ENCODE peak calls at places on chromosomes 7 and 10, in five cellular contexts. Z is tibial artery, K is sigmoid colon, Y is mesendoderm, S is fibroblast of the aortic adventitia. U is an unnamed sample.
A peak's percentile ranks its signal among the peaks of the same experiment; 100 is the strongest.

GRCh38 chr10:103806376-103807320 is 48.7 kb downstream of the SH3PXD2A start:
- DNase-seq in Z (no peak), S (no peak), K (no peak), Y (no peak), U (peak; percentile 73)

GRCh38 chr7:127251048-127251451 is 1.7 kb downstream of the GRM8 start:
- DNase-seq in Y (no peak), S (no peak), Z (no peak), K (no peak), U (no peak)

GRCh38 chr10:124722812-124723783 is 21.1 kb downstream of the FAM53B start:
- DNase-seq in Y (peak; percentile 68), Z (peak; percentile 49), K (peak; percentile 64), S (no peak), U (peak; percentile 84)

GRCh38 chr7:35869810-35870209 is 69.0 kb downstream of the SEPTIN7 start:
- DNase-seq in S (peak; percentile 36), Z (no peak), Y (no peak), K (no peak), U (no peak)

GRCh38 chr10:3720228-3721019 is 64.6 kb downstream of the KLF6 start:
- DNase-seq in S (peak; percentile 87), K (peak; percentile 75), Z (peak; percentile 72), Y (no peak), U (peak; percentile 65)

GRCh38 chr7:46257766-46258448 is 336.8 kb upstream of the IGFBP3 start:
- DNase-seq in S (peak; percentile 91), Y (no peak), Z (no peak), K (no peak), U (no peak)

GRCh38 chr10:18886102-18886501 is 162.5 kb upstream of the MALRD1 start:
- DNase-seq in K (no peak), Z (no peak), Y (no peak), S (peak; percentile 44), U (no peak)

GRCh38 chr10:77965294-77965693 is 38.7 kb upstream of the DLG5 start:
- DNase-seq in K (no peak), Y (no peak), Z (no peak), S (peak; percentile 90), U (no peak)

GRCh38 chr7:85065888-85066485 is 120.9 kb downstream of the SEMA3D start:
- DNase-seq in Z (no peak), K (no peak), Y (no peak), S (peak; percentile 51), U (no peak)

GRCh38 chr7:151275813-151276577 is 27.5 kb upstream of the SMARCD3 start:
- DNase-seq in K (no peak), S (no peak), Y (peak; percentile 71), Z (no peak), U (no peak)

GRCh38 chr7:114715907-114716306 is 206.0 kb upstream of the MDFIC start:
- DNase-seq in S (peak; percentile 30), Z (no peak), K (no peak), Y (no peak), U (no peak)

GRCh38 chr7:130303551-130303950 is 10.6 kb downstream of the CPA4 start:
- DNase-seq in Z (no peak), S (no peak), K (no peak), Y (no peak), U (no peak)

GRCh38 chr7:55325371-55325792 is 39.8 kb upstream of the LANCL2 start:
- DNase-seq in Z (peak; percentile 51), Y (no peak), K (no peak), S (peak; percentile 97), U (peak; percentile 56)

GRCh38 chr7:105760549-105761447 is 115.6 kb downstream of the ATXN7L1 start:
- DNase-seq in Y (no peak), K (no peak), Z (no peak), S (peak; percentile 56), U (no peak)

GRCh38 chr7:72019436-72019835 is 392.7 kb downstream of the CALN1 start:
- DNase-seq in Y (no peak), K (no peak), S (no peak), Z (no peak), U (no peak)

GRCh38 chr7:133061357-133061756 is 20.5 kb downstream of the CHCHD3 start:
- DNase-seq in Y (no peak), Z (no peak), K (no peak), S (peak; percentile 29), U (no peak)

GRCh38 chr7:158831738-158832091 is 2.4 kb upstream of the ESYT2 start:
- DNase-seq in Y (no peak), K (no peak), S (no peak), Z (no peak), U (no peak)

GRCh38 chr7:124762611-124763143 is 2.9 kb downstream of the GPR37 start:
- DNase-seq in K (no peak), Z (no peak), Y (peak; percentile 31), S (no peak), U (peak; percentile 9)
- H3K4me3 ChIP-seq in K (no peak overlapping the region), Z (no peak overlapping the region), Y (peak overlapping the region; percentile 31), S (no peak overlapping the region), U (no peak overlapping the region)

GRCh38 chr10:75396861-75397570 is 4.5 kb downstream of the ZNF503 start:
- DNase-seq in Z (no peak), S (peak; percentile 22), Y (peak; percentile 26), K (no peak), U (peak; percentile 71)

GRCh38 chr10:75398630-75399460 is 2.7 kb downstream of the ZNF503 start:
- DNase-seq in S (peak; percentile 48), Y (peak; percentile 54), K (peak; percentile 81), Z (no peak), U (peak; percentile 74)

GRCh38 chr10:75398238-75398629 is 3.3 kb downstream of the ZNF503 start:
- DNase-seq in K (no peak), S (peak; percentile 52), Z (no peak), Y (no peak), U (no peak)

GRCh38 chr10:75395955-75396860 is 5.4 kb downstream of the ZNF503 start:
- DNase-seq in Z (no peak), S (peak; percentile 45), K (no peak), Y (peak; percentile 33), U (peak; percentile 74)

GRCh38 chr10:75397571-75397921 is 4.0 kb downstream of the ZNF503 start:
- DNase-seq in K (no peak), S (peak; percentile 49), Z (no peak), Y (peak; percentile 26), U (peak; percentile 57)
- H3K4me3 ChIP-seq in K (peak overlapping the region; percentile 21), S (peak overlapping the region; percentile 99), Z (peak overlapping the region; percentile 36), Y (no peak overlapping the region), U (peak overlapping the region; percentile 56)

DNA sequence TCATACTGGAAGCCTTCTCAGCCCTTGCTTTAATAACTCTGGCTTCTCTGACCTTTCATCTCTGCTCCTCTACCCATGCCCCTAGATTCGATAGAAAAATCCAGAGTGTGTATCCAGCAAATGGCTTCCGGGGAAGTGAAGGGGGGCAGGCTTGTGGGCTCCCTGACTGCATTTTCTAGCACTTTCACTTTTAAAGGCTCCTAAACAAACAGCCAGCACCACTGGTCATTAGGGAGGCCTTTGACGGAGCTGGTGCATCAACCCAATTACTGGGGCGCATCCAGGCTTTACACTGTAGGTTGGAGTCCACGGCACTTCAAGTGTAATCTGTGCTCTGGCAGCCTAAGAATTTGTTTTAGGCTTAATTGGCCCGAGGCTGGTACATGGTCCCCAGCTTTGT is 291.9 kb downstream of the GFRA1 start:
- DNase-seq in Z (no peak), S (peak; percentile 16), K (peak; percentile 43), Y (no peak), U (no peak)
- H3K4me3 ChIP-seq in Z (peak overlapping the region; percentile 13), S (peak overlapping the region; percentile 6), K (no peak overlapping the region), Y (no peak overlapping the region), U (peak overlapping the region; percentile 2)

GRCh38 chr10:101120884-101121660 is 10.0 kb upstream of the TLX1 start:
- DNase-seq in Y (no peak), Z (no peak), K (no peak), S (no peak), U (no peak)

GRCh38 chr10:101120520-101120883 is 10.6 kb upstream of the TLX1 start:
- DNase-seq in S (no peak), Z (no peak), Y (no peak), K (no peak), U (no peak)

GRCh38 chr10:101123085-101123814 is 7.8 kb upstream of the TLX1 start:
- DNase-seq in Z (no peak), S (no peak), Y (no peak), K (no peak), U (no peak)

GRCh38 chr10:101122270-101123084 is 8.6 kb upstream of the TLX1 start:
- DNase-seq in S (no peak), Z (no peak), Y (no peak), K (no peak), U (no peak)

GRCh38 chr10:101121661-101122045 is 9.4 kb upstream of the TLX1 start:
- DNase-seq in K (no peak), S (no peak), Z (no peak), Y (no peak), U (no peak)
- H3K4me3 ChIP-seq in K (no peak overlapping the region), S (no peak overlapping the region), Z (peak overlapping the region; percentile 49), Y (no peak overlapping the region), U (peak overlapping the region; percentile 33)

GRCh38 chr10:98254234-98254858 is 13.6 kb downstream of the LOXL4 start:
- DNase-seq in S (no peak), K (no peak), Z (no peak), Y (no peak), U (no peak)

GRCh38 chr10:98256692-98257091 is 11.3 kb downstream of the LOXL4 start:
- DNase-seq in K (no peak), Y (no peak), Z (no peak), S (no peak), U (no peak)

GRCh38 chr10:98253499-98253898 is 14.5 kb downstream of the LOXL4 start:
- DNase-seq in Y (no peak), S (no peak), K (no peak), Z (no peak), U (no peak)

GRCh38 chr10:98257198-98257597 is 10.8 kb downstream of the LOXL4 start:
- DNase-seq in S (no peak), Z (no peak), K (no peak), Y (no peak), U (no peak)

DNA sequence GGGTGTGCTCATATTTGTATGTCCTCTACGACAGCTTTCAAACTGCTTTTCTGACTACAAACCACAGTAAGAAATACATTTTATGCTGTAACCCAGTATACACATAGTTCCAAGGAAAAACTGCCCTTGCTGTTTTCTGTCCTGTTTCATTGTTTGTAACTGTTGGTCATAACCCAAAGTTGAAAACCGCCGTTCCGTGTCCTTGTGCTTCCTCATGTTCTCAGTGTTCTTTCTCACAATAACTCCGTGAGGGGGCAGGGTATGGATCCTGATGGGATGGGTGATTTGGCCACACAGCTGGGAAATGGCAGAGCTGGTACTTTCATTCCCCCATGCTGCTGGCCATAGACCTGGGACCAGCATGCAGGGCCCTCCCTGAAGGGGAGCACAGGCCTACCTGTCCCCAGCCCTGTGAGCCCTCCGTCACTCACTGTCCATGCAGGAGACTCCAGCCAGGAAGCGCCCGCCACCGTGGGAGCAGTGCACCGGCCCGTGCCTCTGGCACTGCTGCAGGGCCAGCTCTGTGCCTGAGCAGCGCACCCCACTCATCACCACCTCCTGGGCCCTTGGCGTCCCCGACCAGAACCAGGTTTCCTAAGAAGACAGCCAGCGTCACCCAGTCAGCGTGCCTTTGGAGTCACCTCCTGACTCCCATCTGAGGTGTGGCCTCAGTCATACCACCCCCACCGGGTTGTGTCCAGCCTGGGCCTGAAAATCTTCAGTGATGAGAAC is 12.7 kb downstream of the LOXL4 start:
- DNase-seq in S (no peak), Z (no peak), Y (no peak), K (no peak), U (no peak)
- H3K4me3 ChIP-seq in S (no peak overlapping the region), Z (no peak overlapping the region), Y (no peak overlapping the region), K (no peak overlapping the region), U (no peak overlapping the region)